ENCODE peak calls at places on chromosomes 16 and 17, in six cellular contexts. One of them, this sample, is unnamed.

GRCh38 chr16:5206331-5206990 is 108.9 kb upstream of the EEF2KMT start:
- DNase-seq in heart left ventricle: no peak
- DNase-seq in IMR-90: no peak
- DNase-seq in tibial artery: no peak
- DNase-seq in Peyer's patch: no peak
- DNase-seq in GM23248: no peak
- DNase-seq in this sample: no peak

GRCh38 chr17:55301521-55302406 is 37.0 kb downstream of the HLF start:
- DNase-seq in heart left ventricle: no peak
- DNase-seq in IMR-90: no peak
- DNase-seq in tibial artery: no peak
- DNase-seq in Peyer's patch: no peak
- DNase-seq in GM23248: peak; percentile 23
- DNase-seq in this sample: peak; percentile 54

GRCh38 chr16:54430491-54431030 is 144.0 kb upstream of the IRX3 start:
- DNase-seq in heart left ventricle: no peak
- DNase-seq in IMR-90: peak; percentile 29
- DNase-seq in tibial artery: no peak
- DNase-seq in Peyer's patch: no peak
- DNase-seq in GM23248: peak; percentile 93
- DNase-seq in this sample: no peak

GRCh38 chr17:72699566-72699965 is 392.9 kb downstream of the SLC39A11 start:
- DNase-seq in heart left ventricle: no peak
- DNase-seq in IMR-90: peak; percentile 39
- DNase-seq in tibial artery: no peak
- DNase-seq in Peyer's patch: no peak
- DNase-seq in GM23248: peak; percentile 87
- DNase-seq in this sample: no peak

GRCh38 chr16:27240948-27241531 is 27.5 kb downstream of the NSMCE1 start:
- DNase-seq in heart left ventricle: peak; percentile 59
- DNase-seq in IMR-90: peak; percentile 80
- DNase-seq in tibial artery: no peak
- DNase-seq in Peyer's patch: no peak
- DNase-seq in GM23248: peak; percentile 76
- DNase-seq in this sample: no peak

GRCh38 chr16:88346680-88347505 is 35.9 kb upstream of the ZNF469 start:
- DNase-seq in heart left ventricle: peak; percentile 19
- DNase-seq in IMR-90: no peak
- DNase-seq in tibial artery: no peak
- DNase-seq in Peyer's patch: no peak
- DNase-seq in GM23248: no peak
- DNase-seq in this sample: no peak

GRCh38 chr17:68197091-68197996 is 50.5 kb upstream of the AMZ2 start:
- DNase-seq in heart left ventricle: no peak
- DNase-seq in IMR-90: no peak
- DNase-seq in tibial artery: no peak
- DNase-seq in Peyer's patch: no peak
- DNase-seq in GM23248: no peak
- DNase-seq in this sample: no peak

GRCh38 chr16:87582221-87582965 is 19.9 kb upstream of the JPH3 start:
- DNase-seq in heart left ventricle: peak; percentile 83
- DNase-seq in IMR-90: peak; percentile 75
- DNase-seq in tibial artery: peak; percentile 89
- DNase-seq in Peyer's patch: no peak
- DNase-seq in GM23248: peak; percentile 96
- DNase-seq in this sample: peak; percentile 66

GRCh38 chr17:82972836-82973372 is 106.5 kb upstream of the METRNL start:
- DNase-seq in heart left ventricle: no peak
- DNase-seq in IMR-90: no peak
- DNase-seq in tibial artery: no peak
- DNase-seq in Peyer's patch: no peak
- DNase-seq in GM23248: no peak
- DNase-seq in this sample: no peak

GRCh38 chr16:15644306-15644961 is 1.5 kb upstream of the MARF1 start:
- DNase-seq in heart left ventricle: no peak
- DNase-seq in IMR-90: no peak
- DNase-seq in tibial artery: no peak
- DNase-seq in Peyer's patch: no peak
- DNase-seq in GM23248: peak; percentile 66
- DNase-seq in this sample: no peak

GRCh38 chr17:68399638-68400403 is 57.5 kb downstream of the WIPI1 start:
- DNase-seq in heart left ventricle: no peak
- DNase-seq in IMR-90: peak; percentile 57
- DNase-seq in tibial artery: no peak
- DNase-seq in Peyer's patch: no peak
- DNase-seq in GM23248: peak; percentile 97
- DNase-seq in this sample: no peak

GRCh38 chr16:25027281-25027680 is 12.1 kb upstream of the ARHGAP17 start:
- DNase-seq in heart left ventricle: no peak
- DNase-seq in IMR-90: no peak
- DNase-seq in tibial artery: no peak
- DNase-seq in Peyer's patch: no peak
- DNase-seq in GM23248: no peak
- DNase-seq in this sample: no peak

GRCh38 chr17:79788989-79789942 is 7.6 kb downstream of the CBX8 start:
- DNase-seq in heart left ventricle: peak; percentile 22
- DNase-seq in IMR-90: no peak
- DNase-seq in tibial artery: no peak
- DNase-seq in Peyer's patch: no peak
- DNase-seq in GM23248: no peak
- DNase-seq in this sample: no peak

GRCh38 chr16:19595043-19595767 is 39.7 kb downstream of the VPS35L start:
- DNase-seq in heart left ventricle: peak; percentile 76
- DNase-seq in IMR-90: peak; percentile 83
- DNase-seq in tibial artery: no peak
- DNase-seq in Peyer's patch: no peak
- DNase-seq in GM23248: peak; percentile 91
- DNase-seq in this sample: peak; percentile 50

GRCh38 chr17:65707780-65708179 is 146.3 kb upstream of the AXIN2 start:
- DNase-seq in heart left ventricle: no peak
- DNase-seq in IMR-90: peak; percentile 7
- DNase-seq in tibial artery: no peak
- DNase-seq in Peyer's patch: no peak
- DNase-seq in GM23248: no peak
- DNase-seq in this sample: no peak

GRCh38 chr16:66366433-66367299 is at the start of gene CDH5:
- DNase-seq in heart left ventricle: peak; percentile 89
- DNase-seq in IMR-90: no peak
- DNase-seq in tibial artery: peak; percentile 84
- DNase-seq in Peyer's patch: no peak
- DNase-seq in GM23248: peak; percentile 9
- DNase-seq in this sample: peak; percentile 81

GRCh38 chr17:20189322-20189721 is 180.2 kb downstream of the SPECC1 start:
- DNase-seq in heart left ventricle: no peak
- DNase-seq in IMR-90: peak; percentile 68
- DNase-seq in tibial artery: no peak
- DNase-seq in Peyer's patch: no peak
- DNase-seq in GM23248: peak; percentile 64
- DNase-seq in this sample: no peak

GRCh38 chr16:58418601-58419000 is 26.3 kb downstream of the GINS3 start:
- DNase-seq in heart left ventricle: peak; percentile 69
- DNase-seq in IMR-90: peak; percentile 27
- DNase-seq in tibial artery: no peak
- DNase-seq in Peyer's patch: no peak
- DNase-seq in GM23248: peak; percentile 53
- DNase-seq in this sample: peak; percentile 76

GRCh38 chr17:31060814-31061550 is 33.8 kb upstream of the NF1 start:
- DNase-seq in heart left ventricle: no peak
- DNase-seq in IMR-90: no peak
- DNase-seq in tibial artery: no peak
- DNase-seq in Peyer's patch: no peak
- DNase-seq in GM23248: no peak
- DNase-seq in this sample: no peak

GRCh38 chr17:76544916-76545365 is 5.1 kb downstream of the PRCD start:
- DNase-seq in heart left ventricle: no peak
- DNase-seq in IMR-90: no peak
- DNase-seq in tibial artery: no peak
- DNase-seq in Peyer's patch: no peak
- DNase-seq in GM23248: no peak
- DNase-seq in this sample: no peak

GRCh38 chr16:31138621-31139578 is 3.4 kb upstream of the PRSS8 start:
- DNase-seq in heart left ventricle: peak; percentile 75
- DNase-seq in IMR-90: peak; percentile 70
- DNase-seq in tibial artery: no peak
- DNase-seq in Peyer's patch: no peak
- DNase-seq in GM23248: peak; percentile 60
- DNase-seq in this sample: peak; percentile 43

GRCh38 chr16:7304257-7304656 is 28.4 kb upstream of the RBFOX1 start:
- DNase-seq in heart left ventricle: peak; percentile 49
- DNase-seq in IMR-90: no peak
- DNase-seq in tibial artery: no peak
- DNase-seq in Peyer's patch: no peak
- DNase-seq in GM23248: no peak
- DNase-seq in this sample: no peak

GRCh38 chr17:50177983-50178834 is 12.4 kb downstream of the SGCA start:
- DNase-seq in heart left ventricle: peak; percentile 89
- DNase-seq in IMR-90: peak; percentile 99
- DNase-seq in tibial artery: peak; percentile 84
- DNase-seq in Peyer's patch: peak; percentile 69
- DNase-seq in GM23248: peak; percentile 99
- DNase-seq in this sample: peak; percentile 89

GRCh38 chr16:66619534-66620418 is 15.3 kb downstream of the CMTM3 start:
- DNase-seq in heart left ventricle: no peak
- DNase-seq in IMR-90: peak; percentile 65
- DNase-seq in tibial artery: no peak
- DNase-seq in Peyer's patch: no peak
- DNase-seq in GM23248: peak; percentile 81
- DNase-seq in this sample: no peak

GRCh38 chr17:81280571-81280970 is 14.5 kb downstream of the SLC38A10 start:
- DNase-seq in heart left ventricle: peak; percentile 52
- DNase-seq in IMR-90: no peak
- DNase-seq in tibial artery: no peak
- DNase-seq in Peyer's patch: no peak
- DNase-seq in GM23248: no peak
- DNase-seq in this sample: no peak

GRCh38 chr16:86963600-86964575 is 353.3 kb downstream of the C16orf95 start:
- DNase-seq in heart left ventricle: no peak
- DNase-seq in IMR-90: no peak
- DNase-seq in tibial artery: no peak
- DNase-seq in Peyer's patch: no peak
- DNase-seq in GM23248: no peak
- DNase-seq in this sample: no peak

GRCh38 chr17:8117980-8118768 is at the start of gene ALOXE3:
- DNase-seq in heart left ventricle: no peak
- DNase-seq in IMR-90: peak; percentile 64
- DNase-seq in tibial artery: no peak
- DNase-seq in Peyer's patch: no peak
- DNase-seq in GM23248: peak; percentile 92
- DNase-seq in this sample: peak; percentile 28
- H3K27ac ChIP-seq in heart left ventricle: peak within 1 kb of the TSS; percentile 85
- H3K27ac ChIP-seq in IMR-90: no peak within 1 kb of the TSS
- H3K27ac ChIP-seq in tibial artery: peak within 1 kb of the TSS; percentile 69
- H3K27ac ChIP-seq in Peyer's patch: peak within 1 kb of the TSS; percentile 78
- H3K27ac ChIP-seq in GM23248: peak within 1 kb of the TSS; percentile 60
- H3K27ac ChIP-seq in this sample: peak within 1 kb of the TSS; percentile 78

GRCh38 chr16:2195316-2196161 is 866 bp downstream of the CASKIN1 start:
- DNase-seq in heart left ventricle: no peak
- DNase-seq in IMR-90: no peak
- DNase-seq in tibial artery: no peak
- DNase-seq in Peyer's patch: no peak
- DNase-seq in GM23248: no peak
- DNase-seq in this sample: no peak

GRCh38 chr16:2196162-2196980 is at the start of gene CASKIN1:
- DNase-seq in heart left ventricle: no peak
- DNase-seq in IMR-90: no peak
- DNase-seq in tibial artery: no peak
- DNase-seq in Peyer's patch: no peak
- DNase-seq in GM23248: peak; percentile 65
- DNase-seq in this sample: no peak

GRCh38 chr16:2194166-2194834 is 2.1 kb downstream of the CASKIN1 start:
- DNase-seq in heart left ventricle: no peak
- DNase-seq in IMR-90: peak; percentile 27
- DNase-seq in tibial artery: no peak
- DNase-seq in Peyer's patch: no peak
- DNase-seq in GM23248: peak; percentile 65
- DNase-seq in this sample: no peak

GRCh38 chr16:2196981-2197511 is 641 bp upstream of the CASKIN1 start:
- DNase-seq in heart left ventricle: no peak
- DNase-seq in IMR-90: no peak
- DNase-seq in tibial artery: no peak
- DNase-seq in Peyer's patch: no peak
- DNase-seq in GM23248: peak; percentile 17
- DNase-seq in this sample: no peak

GRCh38 chr16:2194852-2195315 is 1.5 kb downstream of the CASKIN1 start:
- DNase-seq in heart left ventricle: no peak
- DNase-seq in IMR-90: peak; percentile 39
- DNase-seq in tibial artery: no peak
- DNase-seq in Peyer's patch: peak; percentile 68
- DNase-seq in GM23248: peak; percentile 51
- DNase-seq in this sample: no peak
- H3K4me3 ChIP-seq in heart left ventricle: no peak overlapping the region
- H3K4me3 ChIP-seq in IMR-90: no peak overlapping the region
- H3K4me3 ChIP-seq in tibial artery: no peak overlapping the region
- H3K4me3 ChIP-seq in Peyer's patch: no peak overlapping the region
- H3K4me3 ChIP-seq in GM23248: no peak overlapping the region
- H3K4me3 ChIP-seq in this sample: no peak overlapping the region

DNA sequence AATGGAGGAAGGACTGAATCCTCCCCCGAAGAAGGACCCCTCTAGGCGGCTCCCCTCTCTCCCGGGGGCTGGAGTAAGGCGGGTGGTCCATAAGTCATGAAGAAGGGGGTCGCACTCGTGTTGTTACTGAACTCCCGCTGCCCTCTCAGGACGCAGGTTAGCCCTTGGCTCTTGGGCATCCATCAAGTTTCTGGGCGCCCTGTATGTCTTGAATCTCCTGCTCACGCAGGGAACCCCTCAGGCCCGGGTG is 916 bp downstream of the TRAF4 start:
- DNase-seq in heart left ventricle: no peak
- DNase-seq in IMR-90: no peak
- DNase-seq in tibial artery: no peak
- DNase-seq in Peyer's patch: no peak
- DNase-seq in GM23248: no peak
- DNase-seq in this sample: no peak
- H3K4me1 ChIP-seq in heart left ventricle: peaks cover 44% of the 10 kb centered on the region
- H3K4me1 ChIP-seq in IMR-90: peaks cover 16% of the 10 kb centered on the region
- H3K4me1 ChIP-seq in tibial artery: peaks cover 78% of the 10 kb centered on the region
- H3K4me1 ChIP-seq in Peyer's patch: peaks cover 28% of the 10 kb centered on the region
- H3K4me1 ChIP-seq in GM23248: peaks cover 21% of the 10 kb centered on the region
- H3K4me1 ChIP-seq in this sample: peaks cover 32% of the 10 kb centered on the region

DNA sequence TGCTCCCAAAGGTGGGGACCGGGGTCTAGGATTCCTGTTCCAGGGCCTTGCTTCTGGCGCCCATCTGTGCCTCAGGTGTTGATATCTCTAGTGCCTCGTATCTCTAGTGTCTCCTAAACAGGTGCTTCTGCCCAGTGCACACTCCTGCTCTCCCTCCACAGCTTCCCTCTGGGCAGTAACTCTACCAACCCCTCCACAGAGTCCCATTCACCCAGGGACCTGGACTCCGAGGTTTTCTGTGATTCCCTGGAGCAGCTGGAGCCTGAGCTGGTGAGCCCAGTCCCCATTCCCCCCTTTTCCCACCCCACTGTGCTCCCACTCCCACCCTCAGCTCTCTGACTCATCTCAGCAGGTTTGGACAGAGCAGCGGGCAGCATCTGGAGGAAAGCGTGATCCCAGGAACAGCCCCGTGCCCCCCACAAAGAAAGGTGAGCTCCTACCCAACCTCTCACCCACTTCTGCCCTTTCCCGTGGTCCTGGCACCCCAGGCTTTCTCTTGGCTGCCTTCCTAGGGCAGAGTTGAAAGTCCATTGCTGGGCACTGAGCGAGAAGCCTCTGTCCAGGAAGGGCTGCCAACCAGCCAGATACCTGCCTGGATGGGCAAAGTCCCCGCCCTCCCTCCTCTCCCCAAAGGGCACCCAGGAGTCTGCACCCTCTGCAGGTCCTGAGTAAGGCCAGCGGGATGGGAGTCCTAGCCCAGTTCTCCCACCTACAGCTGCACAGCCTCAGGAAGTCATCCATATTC is 2.2 kb downstream of the ACBD4 start:
- DNase-seq in heart left ventricle: peak; percentile 39
- DNase-seq in IMR-90: no peak
- DNase-seq in tibial artery: no peak
- DNase-seq in Peyer's patch: no peak
- DNase-seq in GM23248: no peak
- DNase-seq in this sample: no peak
- H3K27ac ChIP-seq in heart left ventricle: peak overlapping the region; percentile 24
- H3K27ac ChIP-seq in IMR-90: no peak overlapping the region
- H3K27ac ChIP-seq in tibial artery: peak overlapping the region; percentile 84
- H3K27ac ChIP-seq in Peyer's patch: peak overlapping the region; percentile 81
- H3K27ac ChIP-seq in GM23248: no peak overlapping the region
- H3K27ac ChIP-seq in this sample: no peak overlapping the region